ENCODE peak calls at places on chromosomes 4 and X, in six cellular contexts. F, B, A, Z, P and V are unnamed samples.

GRCh38 chr4:94500696-94501095 is 49.0 kb downstream of the PDLIM5 start:
- DNase-seq in B (no peak), P (no peak), A (no peak), Z (no peak), F (no peak), V (no peak)

GRCh38 chr4:147498031-147498700 is 17.3 kb downstream of the EDNRA start:
- DNase-seq in A (no peak), P (no peak), Z (no peak), B (no peak), F (no peak), V (no peak)

GRCh38 chr4:150217192-150217591 is 138.9 kb downstream of the DCLK2 start:
- DNase-seq in P (no peak), F (peak; percentile 39), Z (peak; percentile 14), B (no peak), A (no peak), V (no peak)

GRCh38 chr4:59973496-59973895 is 1226.6 kb upstream of the ADGRL3 start:
- DNase-seq in A (no peak), F (no peak), Z (no peak), P (no peak), B (no peak), V (no peak)

GRCh38 chr4:68748181-68748981 is 67.4 kb upstream of the UGT2B10 start:
- DNase-seq in P (no peak), B (no peak), F (no peak), Z (no peak), A (no peak), V (no peak)

GRCh38 chrX:46953137-46953527 is 40.9 kb downstream of the JADE3 start:
- DNase-seq in Z (no peak), F (no peak), B (no peak), A (no peak), P (no peak), V (no peak)

GRCh38 chr4:108787106-108787505 is 24.3 kb upstream of the ETNPPL start:
- DNase-seq in B (no peak), F (no peak), P (no peak), A (no peak), Z (no peak), V (no peak)

GRCh38 chr4:4347585-4347984 is 39.3 kb upstream of the NSG1 start:
- DNase-seq in F (no peak), P (no peak), Z (no peak), A (no peak), B (no peak), V (no peak)

GRCh38 chr4:24642941-24643628 is 58.7 kb upstream of the DHX15 start:
- DNase-seq in B (no peak), Z (no peak), P (no peak), F (no peak), A (peak; percentile 20), V (no peak)

GRCh38 chr4:133555671-133556070 is 406.6 kb downstream of the PCDH10 start:
- DNase-seq in A (no peak), B (no peak), P (no peak), F (no peak), Z (no peak), V (no peak)

GRCh38 chr4:139675156-139675555 is 9.5 kb downstream of the MGST2 start:
- DNase-seq in P (no peak), B (no peak), F (no peak), Z (no peak), A (no peak), V (no peak)

GRCh38 chr4:38313175-38313574 is 350.8 kb upstream of the KLF3 start:
- DNase-seq in F (peak; percentile 90), A (no peak), B (no peak), P (no peak), Z (no peak), V (no peak)

GRCh38 chr4:76683154-76683553 is 214.8 kb downstream of the SOWAHB start:
- DNase-seq in Z (no peak), A (no peak), P (no peak), F (no peak), B (no peak), V (no peak)

GRCh38 chr4:155079866-155080265 is 128.6 kb upstream of the NPY2R start:
- DNase-seq in P (no peak), Z (no peak), F (no peak), B (no peak), A (no peak), V (no peak)

GRCh38 chrX:24506082-24506481 is 41.0 kb downstream of the PDK3 start:
- DNase-seq in F (no peak), Z (no peak), B (no peak), P (no peak), A (peak; percentile 3), V (no peak)

GRCh38 chrX:39729834-39730670 is 367.7 kb downstream of the BCOR start:
- DNase-seq in A (no peak), F (peak; percentile 28), B (no peak), P (peak; percentile 50), Z (no peak), V (no peak)

GRCh38 chr4:124711469-124712416 is 789 bp downstream of the ANKRD50 start:
- DNase-seq in P (no peak), Z (peak; percentile 47), A (no peak), F (peak; percentile 60), B (no peak), V (peak; percentile 77)

GRCh38 chr4:46277165-46277951 is 112.6 kb downstream of the GABRA2 start:
- DNase-seq in F (peak; percentile 82), B (no peak), Z (no peak), P (no peak), A (no peak), V (no peak)

GRCh38 chrX:42664706-42665105 is 113.3 kb downstream of the PPP1R2C start:
- DNase-seq in F (no peak), B (no peak), A (no peak), P (no peak), Z (no peak), V (no peak)

GRCh38 chrX:45191820-45192409 is 8.8 kb downstream of the DIPK2B start:
- DNase-seq in Z (no peak), A (no peak), P (no peak), F (no peak), B (no peak), V (no peak)

GRCh38 chrX:70293621-70294020 is 3.7 kb downstream of the KIF4A start:
- DNase-seq in F (no peak), A (no peak), B (no peak), Z (no peak), P (no peak), V (no peak)

GRCh38 chr4:68498413-68499007 is 51.2 kb downstream of the TMPRSS11E start:
- DNase-seq in Z (no peak), P (peak; percentile 50), B (peak; percentile 39), A (peak; percentile 39), F (peak; percentile 50), V (no peak)

GRCh38 chrX:3136161-3136961 is 95.1 kb downstream of the ARSF start:
- DNase-seq in P (no peak), F (no peak), B (no peak), Z (no peak), A (no peak), V (no peak)

GRCh38 chr4:109207060-109207459 is 95.4 kb downstream of the COL25A1 start:
- DNase-seq in A (peak; percentile 44), Z (no peak), B (no peak), P (no peak), F (no peak), V (no peak)

GRCh38 chr4:48854395-48854683 is 23.5 kb downstream of the OCIAD1 start:
- DNase-seq in A (no peak), Z (no peak), P (no peak), B (no peak), F (no peak), V (no peak)

GRCh38 chrX:154804564-154804956 is 725 bp downstream of the MPP1 start:
- DNase-seq in B (no peak), A (no peak), Z (peak; percentile 17), F (no peak), P (no peak), V (no peak)

GRCh38 chrX:120486786-120487185 is 17.7 kb upstream of the LAMP2 start:
- DNase-seq in F (no peak), B (no peak), P (no peak), Z (no peak), A (no peak), V (no peak)

GRCh38 chrX:153412746-153413720 is 1.8 kb downstream of the ZFP92 start:
- DNase-seq in A (no peak), B (no peak), F (no peak), Z (no peak), P (no peak), V (no peak)

GRCh38 chrX:40152173-40152705 is 54.5 kb upstream of the BCOR start:
- DNase-seq in A (no peak), F (peak; percentile 71), Z (peak; percentile 71), P (no peak), B (no peak), V (no peak)

GRCh38 chr4:5500165-5500564 is 208.2 kb downstream of the EVC2 start:
- DNase-seq in P (no peak), Z (no peak), A (no peak), F (no peak), B (no peak), V (no peak)

GRCh38 chr4:103008875-103009729 is 10.4 kb downstream of the SLC9B1 start:
- DNase-seq in P (no peak), B (peak; percentile 45), A (no peak), F (peak; percentile 58), Z (no peak), V (no peak)

GRCh38 chrX:42996861-42997260 is 218.9 kb upstream of the PPP1R2C start:
- DNase-seq in P (no peak), B (no peak), Z (no peak), A (no peak), F (no peak), V (no peak)

GRCh38 chrX:21840199-21840557 is 761 bp downstream of the MBTPS2 start:
- DNase-seq in P (no peak), Z (no peak), B (no peak), A (no peak), F (no peak), V (no peak)

GRCh38 chr4:72312032-72312650 is 256.9 kb downstream of the ADAMTS3 start:
- DNase-seq in F (peak; percentile 36), A (no peak), P (peak; percentile 85), Z (no peak), B (no peak), V (no peak)